ENCODE peak calls at places on chromosomes 2 and 18, in six cellular contexts. E is IMR-90, C is K562, X is HEK293T, W is GM12878, N is HepG2. H is an unnamed sample.

GRCh38 chr2:40380721-40381120 is 71.2 kb downstream of the SLC8A1 start:
- DNase-seq in E (no peak), C (no peak), X (no peak), W (no peak), N (no peak), H (no peak)

GRCh38 chr18:9987931-9988330 is 74.1 kb downstream of the VAPA start:
- DNase-seq in E (no peak), C (no peak), X (no peak), W (no peak), N (peak), H (no peak)

GRCh38 chr2:170771049-170771937 is 1.1 kb downstream of the ERICH2 start:
- DNase-seq in E (peak), C (no peak), X (peak), W (no peak), N (peak), H (peak)

GRCh38 chr2:72012886-72013574 is 134.6 kb downstream of the CYP26B1 start:
- DNase-seq in E (no peak), C (no peak), X (no peak), W (no peak), N (no peak), H (no peak)

GRCh38 chr2:84452624-84453023 is 6.5 kb downstream of the SUCLG1 start:
- DNase-seq in E (no peak), C (no peak), X (no peak), W (no peak), N (no peak), H (no peak)

GRCh38 chr18:34159691-34160185 is 65.0 kb downstream of the NOL4 start:
- DNase-seq in E (no peak), C (no peak), X (no peak), W (no peak), N (no peak), H (no peak)

GRCh38 chr2:106104332-106105062 is 89.6 kb downstream of the UXS1 start:
- DNase-seq in E (peak), C (peak), X (peak), W (no peak), N (peak), H (peak)

GRCh38 chr2:201130524-201131186 is 14.7 kb downstream of the CFLAR start:
- DNase-seq in E (peak), C (no peak), X (no peak), W (no peak), N (no peak), H (no peak)

GRCh38 chr18:6482198-6482977 is 67.7 kb upstream of the L3MBTL4 start:
- DNase-seq in E (peak), C (peak), X (peak), W (no peak), N (peak), H (peak)

GRCh38 chr2:165868211-165868610 is 74.2 kb upstream of the GALNT3 start:
- DNase-seq in E (peak), C (no peak), X (peak), W (no peak), N (no peak), H (no peak)

GRCh38 chr2:70921839-70922590 is 13.7 kb upstream of the ATP6V1B1 start:
- DNase-seq in E (peak), C (no peak), X (no peak), W (no peak), N (peak), H (no peak)

GRCh38 chr2:161919873-161920272 is 154.1 kb downstream of the DPP4 start:
- DNase-seq in E (no peak), C (no peak), X (no peak), W (no peak), N (no peak), H (no peak)

GRCh38 chr2:10331033-10331701 is 28.5 kb downstream of the HPCAL1 start:
- DNase-seq in E (no peak), C (peak), X (no peak), W (peak), N (no peak), H (peak)

GRCh38 chr18:62942578-62942977 is 227.2 kb downstream of the PHLPP1 start:
- DNase-seq in E (no peak), C (no peak), X (no peak), W (no peak), N (no peak), H (no peak)

GRCh38 chr2:237310515-237311114 is 103.3 kb downstream of the COL6A3 start:
- DNase-seq in E (peak), C (no peak), X (no peak), W (no peak), N (no peak), H (peak)

GRCh38 chr18:36485772-36486171 is 188.3 kb downstream of the FHOD3 start:
- DNase-seq in E (no peak), C (no peak), X (no peak), W (no peak), N (no peak), H (no peak)

GRCh38 chr2:128663371-128664050 is 344.8 kb upstream of the HS6ST1 start:
- DNase-seq in E (no peak), C (no peak), X (no peak), W (no peak), N (no peak), H (no peak)

GRCh38 chr2:23944527-23944926 is 4.3 kb downstream of the UBXN2A start:
- DNase-seq in E (no peak), C (no peak), X (no peak), W (no peak), N (peak), H (no peak)

GRCh38 chr2:239249781-239250180 is 151.0 kb downstream of the HDAC4 start:
- DNase-seq in E (peak), C (no peak), X (no peak), W (no peak), N (no peak), H (no peak)

GRCh38 chr2:191675807-191676667 is 1.9 kb upstream of the NABP1 start:
- DNase-seq in E (no peak), C (no peak), X (no peak), W (peak), N (no peak), H (no peak)

DNA sequence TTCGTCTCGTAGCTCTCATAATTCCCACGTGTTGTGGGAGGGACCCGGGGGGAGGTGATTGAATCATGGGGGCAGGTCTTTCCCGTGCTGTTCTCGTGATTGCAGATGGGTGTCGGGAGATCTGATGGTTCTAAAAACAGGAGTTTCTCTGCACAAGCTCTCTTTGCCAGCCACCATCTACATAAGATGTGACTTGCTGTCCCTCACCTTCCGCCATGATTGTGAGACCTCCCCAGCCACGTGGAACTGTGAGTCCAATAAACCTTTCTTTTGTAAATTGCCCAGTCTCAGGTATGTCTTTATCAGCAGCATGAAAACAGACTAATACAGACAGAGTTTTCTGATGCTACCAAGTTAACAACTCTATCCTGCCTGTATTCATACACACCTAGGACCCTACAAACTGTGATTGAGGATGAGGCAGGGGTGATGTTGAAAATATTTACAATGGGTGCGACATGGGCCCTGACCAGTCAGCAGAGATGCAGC is 3.9 kb downstream of the APOB start:
- DNase-seq in E (no peak), C (no peak), X (no peak), W (no peak), N (no peak), H (no peak)
- TF ChIP-seq BHLHE40 in E (no peak), C (no peak), X (no peak), W (no peak), N (no peak), H (no peak)

GRCh38 chr2:187842978-187843847 is 289.0 kb upstream of the TFPI start:
- DNase-seq in E (peak), C (peak), X (peak), W (no peak), N (peak), H (peak)
- TF ChIP-seq BHLHE40 in E (no peak), C (no peak), X (no peak), W (no peak), N (no peak), H (no peak)

GRCh38 chr18:64713284-64713683 is 564.4 kb upstream of the LINC00305 start:
- DNase-seq in E (no peak), C (no peak), X (no peak), W (peak), N (no peak), H (no peak)
- TF ChIP-seq BHLHE40 in E (no peak), C (no peak), X (no peak), W (no peak), N (no peak), H (no peak)

GRCh38 chr2:28642796-28643195 is 108.8 kb upstream of the PPP1CB start:
- DNase-seq in E (no peak), C (no peak), X (no peak), W (no peak), N (no peak), H (no peak)

GRCh38 chr2:28644760-28645159 is 106.9 kb upstream of the PPP1CB start:
- DNase-seq in E (no peak), C (no peak), X (no peak), W (no peak), N (no peak), H (no peak)

GRCh38 chr2:28645553-28645952 is 106.1 kb upstream of the PPP1CB start:
- DNase-seq in E (no peak), C (no peak), X (no peak), W (no peak), N (no peak), H (no peak)

GRCh38 chr2:28643911-28644334 is 107.7 kb upstream of the PPP1CB start:
- DNase-seq in E (peak), C (no peak), X (no peak), W (no peak), N (no peak), H (no peak)

DNA sequence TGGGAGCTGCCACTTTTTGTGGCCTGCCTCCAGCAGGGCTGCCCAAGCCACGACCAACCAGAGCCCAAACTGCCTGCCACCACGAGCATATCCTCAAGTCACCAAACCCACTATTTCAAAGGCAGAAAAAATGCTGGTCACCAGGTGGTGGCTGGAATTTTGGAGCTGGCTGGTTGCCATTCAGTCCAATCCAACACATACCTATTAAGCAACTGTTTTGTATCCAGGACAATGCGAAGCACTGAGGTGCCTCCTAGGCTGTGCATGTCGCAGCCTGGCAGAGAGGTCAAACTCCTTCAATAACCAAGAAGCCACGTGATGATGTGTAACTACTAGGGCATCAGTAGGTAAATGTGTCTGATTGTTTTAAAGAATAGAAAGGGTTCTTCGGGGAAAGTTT is 108.3 kb upstream of the PPP1CB start:
- DNase-seq in E (no peak), C (no peak), X (no peak), W (no peak), N (peak), H (no peak)
- TF ChIP-seq BHLHE40 in E (no peak), C (no peak), X (no peak), W (no peak), N (peak), H (no peak)

H was measured in A549.